ENCODE peak calls at places on chromosome 17, in nine cellular contexts. H, O, C, W, Y, E, A, I and X are unnamed samples.

GRCh38 chr17:45227101-45227591 is 5.5 kb downstream of the FMNL1 start:
- DNase-seq in H (no peak), O (no peak), C (no peak), W (no peak), Y (no peak), E (no peak), A (no peak), I (no peak), X (no peak)

GRCh38 chr17:14138649-14139048 is 69.3 kb downstream of the COX10 start:
- DNase-seq in H (no peak), O (no peak), C (no peak), W (no peak), Y (no peak), E (no peak), A (no peak), I (no peak), X (no peak)

GRCh38 chr17:77774182-77774581 is 184.3 kb upstream of the TNRC6C start:
- DNase-seq in H (no peak), O (no peak), C (no peak), W (no peak), Y (no peak), E (no peak), A (no peak), I (no peak), X (no peak)

GRCh38 chr17:38556234-38556633 is 49.5 kb downstream of the SRCIN1 start:
- DNase-seq in H (no peak), O (no peak), C (no peak), W (no peak), Y (no peak), E (no peak), A (no peak), I (peak; percentile 60), X (no peak)

GRCh38 chr17:77258638-77259037 is 117.9 kb downstream of the SEC14L1 start:
- DNase-seq in H (no peak), O (no peak), C (no peak), W (no peak), Y (no peak), E (no peak), A (no peak), I (no peak), X (no peak)

GRCh38 chr17:63911657-63912100 is 621 bp upstream of the CSHL1 start:
- DNase-seq in H (no peak), O (no peak), C (peak; percentile 45), W (no peak), Y (peak; percentile 52), E (peak; percentile 19), A (no peak), I (no peak), X (peak; percentile 38)

GRCh38 chr17:21602176-21602575 is 90.1 kb upstream of the KCNJ18 start:
- DNase-seq in H (no peak), O (no peak), C (no peak), W (no peak), Y (no peak), E (no peak), A (no peak), I (no peak), X (no peak)

GRCh38 chr17:75875940-75876189 is 2.5 kb downstream of the TRIM47 start:
- DNase-seq in H (no peak), O (no peak), C (peak; percentile 46), W (no peak), Y (no peak), E (no peak), A (no peak), I (no peak), X (no peak)

GRCh38 chr17:37406635-37407455 is at the start of the genes ACACA and TADA2A:
- DNase-seq in H (peak; percentile 82), O (peak; percentile 84), C (peak; percentile 72), W (peak; percentile 79), Y (peak; percentile 73), E (peak; percentile 86), A (peak; percentile 81), I (no peak), X (peak; percentile 82)

GRCh38 chr17:143785-144281 is 6.5 kb downstream of the SCGB1C2 start:
- DNase-seq in H (peak; percentile 84), O (peak; percentile 89), C (peak; percentile 78), W (peak; percentile 88), Y (peak; percentile 75), E (peak; percentile 76), A (peak; percentile 75), I (no peak), X (peak; percentile 77)

GRCh38 chr17:46035112-46035818 is 36.2 kb downstream of the STH start:
- DNase-seq in H (no peak), O (no peak), C (no peak), W (no peak), Y (no peak), E (no peak), A (peak; percentile 54), I (no peak), X (no peak)

GRCh38 chr17:76125922-76126321 is 15.1 kb downstream of the FOXJ1 start:
- DNase-seq in H (no peak), O (no peak), C (no peak), W (no peak), Y (no peak), E (no peak), A (no peak), I (no peak), X (no peak)

GRCh38 chr17:29034510-29034909 is 8.4 kb upstream of the PIPOX start:
- DNase-seq in H (no peak), O (no peak), C (no peak), W (no peak), Y (no peak), E (no peak), A (no peak), I (no peak), X (no peak)

GRCh38 chr17:29036584-29036983 is 6.4 kb upstream of the PIPOX start:
- DNase-seq in H (no peak), O (no peak), C (no peak), W (no peak), Y (no peak), E (no peak), A (no peak), I (no peak), X (no peak)

GRCh38 chr17:29032067-29032551 is 10.8 kb upstream of the PIPOX start:
- DNase-seq in H (no peak), O (no peak), C (no peak), W (no peak), Y (no peak), E (peak; percentile 27), A (no peak), I (no peak), X (no peak)

GRCh38 chr17:29037739-29038465 is 5.0 kb upstream of the PIPOX start:
- DNase-seq in H (no peak), O (no peak), C (no peak), W (no peak), Y (no peak), E (no peak), A (no peak), I (no peak), X (no peak)

DNA sequence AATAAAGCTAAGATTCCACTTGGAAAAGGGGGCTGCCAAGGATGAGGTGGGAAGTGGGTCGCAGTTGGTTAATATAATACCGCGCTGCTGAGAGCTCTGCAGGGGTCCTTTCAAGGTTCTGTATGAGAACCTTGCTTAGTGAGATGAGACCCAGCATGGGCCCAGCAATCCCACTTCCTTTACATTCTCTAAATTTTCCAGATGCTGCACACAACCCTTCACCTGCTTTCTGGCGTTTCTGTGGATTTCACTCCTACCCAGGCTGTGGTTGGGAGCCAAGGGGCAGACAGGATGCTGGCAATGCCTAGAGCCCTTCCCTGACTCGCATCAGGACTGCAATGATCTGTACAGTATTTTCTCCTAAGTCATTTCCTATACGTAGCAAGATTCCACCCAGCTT is 10.1 kb upstream of the PIPOX start:
- DNase-seq in H (no peak), O (no peak), C (no peak), W (no peak), Y (no peak), E (peak; percentile 57), A (no peak), I (no peak), X (no peak)
- H3K27ac ChIP-seq in H (no peak overlapping the region), O (no peak overlapping the region), C (no peak overlapping the region), W (no peak overlapping the region), Y (no peak overlapping the region), E (no peak overlapping the region), A (no peak overlapping the region), I (no peak overlapping the region), X (no peak overlapping the region)

DNA sequence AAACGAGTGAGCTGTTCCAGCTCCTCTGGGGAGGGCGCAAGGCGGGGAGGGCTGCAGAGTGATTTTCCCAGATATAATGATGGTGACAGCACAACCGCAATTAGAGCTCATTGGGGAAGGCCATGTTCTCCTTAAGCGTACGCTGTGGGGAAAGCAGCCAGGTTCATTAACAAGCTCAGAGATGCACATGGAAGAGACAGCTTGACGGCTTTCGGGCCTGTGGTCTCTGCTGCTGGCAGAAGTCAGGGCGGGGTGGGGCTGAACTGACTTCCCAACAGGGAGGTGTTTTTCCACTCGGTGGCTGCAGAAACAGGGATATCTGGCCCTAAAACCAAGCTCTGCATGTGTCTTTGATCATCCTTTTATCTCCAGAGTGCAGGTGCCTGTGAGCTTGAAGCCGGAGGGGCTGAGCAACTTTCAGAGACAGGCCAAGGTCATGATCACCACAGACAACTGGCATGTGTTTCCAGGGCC is 24.0 kb upstream of the CACNG1 start:
- DNase-seq in H (no peak), O (peak; percentile 47), C (no peak), W (no peak), Y (no peak), E (no peak), A (no peak), I (no peak), X (no peak)
- H3K27ac ChIP-seq in H (no peak overlapping the region), O (peak overlapping the region; percentile 55), C (no peak overlapping the region), W (no peak overlapping the region), Y (no peak overlapping the region), E (no peak overlapping the region), A (no peak overlapping the region), I (no peak overlapping the region), X (no peak overlapping the region)

DNA sequence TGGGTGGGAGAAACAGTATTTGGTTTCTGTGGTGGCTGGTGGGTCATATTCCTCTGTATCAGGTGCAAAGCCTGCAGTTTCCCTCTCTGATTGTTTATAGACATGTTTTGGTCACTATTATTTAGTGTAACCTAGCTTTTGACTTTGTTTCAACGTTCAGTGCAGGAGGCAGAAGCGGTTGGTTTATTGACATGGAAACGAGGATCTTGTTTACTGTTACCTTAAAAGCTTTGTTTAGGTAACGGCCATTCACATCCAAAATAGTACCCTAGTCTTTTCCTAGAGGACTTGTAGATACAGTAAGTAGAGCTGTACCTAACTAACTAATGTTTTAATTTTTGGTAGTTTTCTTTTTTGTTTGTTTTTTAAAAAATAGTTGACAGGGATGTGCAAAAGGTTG is 3.5 kb downstream of the MSI2 start:
- DNase-seq in H (no peak), O (no peak), C (no peak), W (no peak), Y (no peak), E (no peak), A (no peak), I (no peak), X (no peak)
- H3K27ac ChIP-seq in H (peak overlapping the region; percentile 97), O (peak overlapping the region; percentile 95), C (no peak overlapping the region), W (no peak overlapping the region), Y (no peak overlapping the region), E (no peak overlapping the region), A (no peak overlapping the region), I (no peak overlapping the region), X (no peak overlapping the region)

DNA sequence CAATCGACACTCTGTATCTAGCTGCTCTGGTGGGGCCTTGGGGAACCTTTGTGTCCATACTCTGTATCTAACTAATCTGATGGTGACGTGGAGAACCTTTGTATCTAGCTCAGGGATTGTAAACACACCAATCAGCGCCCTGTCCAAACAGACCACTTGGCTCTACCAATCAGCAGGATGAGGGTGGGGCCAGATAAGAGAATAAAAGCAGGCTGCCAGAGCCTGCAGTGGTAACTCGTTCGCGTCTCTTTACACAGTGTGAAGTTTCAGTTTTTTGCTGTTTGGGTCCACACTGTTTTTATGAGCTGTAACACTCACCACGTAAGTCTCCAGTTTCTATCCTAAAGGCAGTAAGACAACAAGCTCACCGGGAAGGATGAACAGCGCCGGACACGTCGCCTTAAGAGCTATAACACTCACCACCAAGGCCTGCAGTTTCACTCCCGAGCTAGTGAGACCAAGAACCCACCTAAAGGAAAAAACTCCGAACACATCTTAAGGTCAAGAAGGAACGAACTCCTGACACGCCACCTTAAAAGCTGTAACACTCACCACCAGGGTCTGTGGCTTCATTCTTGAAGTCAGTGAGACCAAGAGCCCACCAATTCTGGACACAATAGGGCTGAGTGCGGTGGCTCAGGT is 64.6 kb downstream of the KPNA2 start:
- DNase-seq in H (no peak), O (no peak), C (no peak), W (no peak), Y (no peak), E (no peak), A (no peak), I (no peak), X (no peak)
- H3K27ac ChIP-seq in H (no peak overlapping the region), O (no peak overlapping the region), C (peak overlapping the region; percentile 96), W (no peak overlapping the region), Y (no peak overlapping the region), E (no peak overlapping the region), A (no peak overlapping the region), I (no peak overlapping the region), X (no peak overlapping the region)